ENCODE peak calls at places on chromosomes 4 and X, in nine cellular contexts. One of them, this sample, is unnamed.

GRCh38 chrX:3717742-3718420 is 4.4 kb upstream of the PRKX start:
- DNase-seq in GM23338: no peak
- DNase-seq in H1: no peak
- DNase-seq in neural progenitor cell: no peak
- DNase-seq in mammary epithelial cell: peak; percentile 92
- DNase-seq in endothelial cell of umbilical vein: no peak
- DNase-seq in GM23248: peak; percentile 12
- DNase-seq in PC-3: peak; percentile 12
- DNase-seq in hepatocyte: no peak
- DNase-seq in this sample: peak; percentile 30

GRCh38 chr4:80611366-80611765 is 275.8 kb downstream of the CFAP299 start:
- DNase-seq in GM23338: no peak
- DNase-seq in H1: no peak
- DNase-seq in neural progenitor cell: no peak
- DNase-seq in mammary epithelial cell: no peak
- DNase-seq in endothelial cell of umbilical vein: no peak
- DNase-seq in GM23248: no peak
- DNase-seq in PC-3: no peak
- DNase-seq in hepatocyte: peak; percentile 3
- DNase-seq in this sample: no peak

GRCh38 chr4:138707746-138708145 is 307.8 kb upstream of the NOCT start:
- DNase-seq in GM23338: no peak
- DNase-seq in H1: no peak
- DNase-seq in neural progenitor cell: no peak
- DNase-seq in mammary epithelial cell: no peak
- DNase-seq in endothelial cell of umbilical vein: no peak
- DNase-seq in GM23248: peak; percentile 72
- DNase-seq in PC-3: no peak
- DNase-seq in hepatocyte: no peak
- DNase-seq in this sample: no peak

GRCh38 chr4:8439914-8440490 is 521 bp downstream of the ACOX3 start:
- DNase-seq in GM23338: peak; percentile 14
- DNase-seq in H1: no peak
- DNase-seq in neural progenitor cell: peak; percentile 38
- DNase-seq in mammary epithelial cell: no peak
- DNase-seq in endothelial cell of umbilical vein: no peak
- DNase-seq in GM23248: no peak
- DNase-seq in PC-3: no peak
- DNase-seq in hepatocyte: no peak
- DNase-seq in this sample: no peak

GRCh38 chrX:94053575-94053974 is 379.6 kb downstream of the FAM133A start:
- DNase-seq in GM23338: no peak
- DNase-seq in H1: no peak
- DNase-seq in neural progenitor cell: no peak
- DNase-seq in mammary epithelial cell: peak; percentile 64
- DNase-seq in endothelial cell of umbilical vein: no peak
- DNase-seq in GM23248: no peak
- DNase-seq in PC-3: peak; percentile 45
- DNase-seq in hepatocyte: peak; percentile 48
- DNase-seq in this sample: no peak

GRCh38 chr4:86898562-86898961 is 6.3 kb upstream of the C4orf36 start:
- DNase-seq in GM23338: peak; percentile 48
- DNase-seq in H1: peak; percentile 13
- DNase-seq in neural progenitor cell: peak; percentile 32
- DNase-seq in mammary epithelial cell: no peak
- DNase-seq in endothelial cell of umbilical vein: peak; percentile 17
- DNase-seq in GM23248: no peak
- DNase-seq in PC-3: peak; percentile 25
- DNase-seq in hepatocyte: peak; percentile 30
- DNase-seq in this sample: no peak

GRCh38 chrX:100494974-100495373 is 84.9 kb upstream of the PCDH19 start:
- DNase-seq in GM23338: no peak
- DNase-seq in H1: no peak
- DNase-seq in neural progenitor cell: no peak
- DNase-seq in mammary epithelial cell: no peak
- DNase-seq in endothelial cell of umbilical vein: no peak
- DNase-seq in GM23248: no peak
- DNase-seq in PC-3: peak; percentile 56
- DNase-seq in hepatocyte: no peak
- DNase-seq in this sample: no peak

GRCh38 chr4:69831646-69832325 is 28.2 kb downstream of the SULT1E1 start:
- DNase-seq in GM23338: no peak
- DNase-seq in H1: no peak
- DNase-seq in neural progenitor cell: no peak
- DNase-seq in mammary epithelial cell: no peak
- DNase-seq in endothelial cell of umbilical vein: no peak
- DNase-seq in GM23248: no peak
- DNase-seq in PC-3: no peak
- DNase-seq in hepatocyte: peak; percentile 28
- DNase-seq in this sample: no peak

GRCh38 chrX:123976671-123977316 is 15.3 kb downstream of the STAG2 start:
- DNase-seq in GM23338: peak; percentile 17
- DNase-seq in H1: no peak
- DNase-seq in neural progenitor cell: no peak
- DNase-seq in mammary epithelial cell: peak; percentile 38
- DNase-seq in endothelial cell of umbilical vein: peak; percentile 57
- DNase-seq in GM23248: peak; percentile 55
- DNase-seq in PC-3: peak; percentile 69
- DNase-seq in hepatocyte: peak; percentile 5
- DNase-seq in this sample: peak; percentile 30

DNA sequence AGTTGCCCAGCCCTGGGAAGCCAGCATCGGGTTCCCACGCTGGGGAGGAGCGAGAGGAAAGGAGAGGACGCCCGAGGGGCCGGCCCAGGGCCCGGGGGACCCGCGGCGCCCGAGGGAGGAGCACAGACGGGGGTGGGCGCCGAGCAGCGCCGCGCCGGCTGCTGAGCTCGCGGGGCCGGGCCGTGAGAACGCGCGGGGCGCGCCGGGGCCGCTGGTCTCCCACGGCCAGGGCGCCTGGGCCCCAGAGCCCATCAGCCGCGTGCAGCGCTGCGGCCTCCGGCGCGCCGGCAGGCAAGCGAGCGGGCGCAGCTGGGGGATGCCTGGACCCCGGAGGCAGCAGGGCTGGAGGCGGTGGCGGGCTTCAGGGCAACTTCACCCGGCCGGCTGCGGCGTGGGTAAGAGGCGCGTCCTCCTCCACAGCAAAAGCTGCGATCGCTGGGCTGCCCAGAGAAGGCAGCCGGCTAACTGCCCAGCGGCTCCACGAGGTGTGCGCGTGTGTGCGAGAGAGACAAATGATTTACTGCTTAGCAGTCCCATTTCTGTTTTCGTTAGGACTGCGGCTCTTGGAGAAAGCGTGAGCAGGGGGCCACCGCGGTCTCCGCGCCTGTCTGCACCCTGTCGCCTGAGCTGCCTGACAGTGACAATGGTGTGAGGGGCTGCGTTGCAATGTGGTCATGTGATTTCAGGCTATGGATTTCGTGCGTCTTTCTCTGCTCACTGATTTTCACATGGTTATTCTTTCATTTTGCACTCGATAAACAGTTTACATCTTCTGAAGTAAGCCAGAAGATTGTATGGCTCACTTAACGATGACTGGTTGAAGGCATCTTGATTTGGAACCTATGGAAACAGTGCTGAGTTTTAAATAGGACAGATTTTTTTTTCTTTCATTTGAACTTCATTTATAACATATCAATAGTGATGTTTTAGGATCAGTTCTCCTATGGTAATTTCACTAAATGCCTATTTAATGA is 1.2 kb downstream of the GUCY1A1 start:
- DNase-seq in GM23338: peak; percentile 60
- DNase-seq in H1: no peak
- DNase-seq in neural progenitor cell: peak; percentile 70
- DNase-seq in mammary epithelial cell: peak; percentile 47
- DNase-seq in endothelial cell of umbilical vein: peak; percentile 66
- DNase-seq in GM23248: peak; percentile 45
- DNase-seq in PC-3: peak; percentile 45
- DNase-seq in hepatocyte: peak; percentile 60
- DNase-seq in this sample: peak; percentile 42
- TF ChIP-seq EZH2 in GM23338: peak; percentile 83
- TF ChIP-seq EZH2 in H1: peak; percentile 96
- TF ChIP-seq EZH2 in neural progenitor cell: peak; percentile 39
- TF ChIP-seq EZH2 in mammary epithelial cell: peak; percentile 83
- TF ChIP-seq EZH2 in endothelial cell of umbilical vein: no peak
- TF ChIP-seq EZH2 in GM23248: peak; percentile 52
- TF ChIP-seq EZH2 in PC-3: no peak
- TF ChIP-seq EZH2 in hepatocyte: no peak
- TF ChIP-seq EZH2 in this sample: no peak

DNA sequence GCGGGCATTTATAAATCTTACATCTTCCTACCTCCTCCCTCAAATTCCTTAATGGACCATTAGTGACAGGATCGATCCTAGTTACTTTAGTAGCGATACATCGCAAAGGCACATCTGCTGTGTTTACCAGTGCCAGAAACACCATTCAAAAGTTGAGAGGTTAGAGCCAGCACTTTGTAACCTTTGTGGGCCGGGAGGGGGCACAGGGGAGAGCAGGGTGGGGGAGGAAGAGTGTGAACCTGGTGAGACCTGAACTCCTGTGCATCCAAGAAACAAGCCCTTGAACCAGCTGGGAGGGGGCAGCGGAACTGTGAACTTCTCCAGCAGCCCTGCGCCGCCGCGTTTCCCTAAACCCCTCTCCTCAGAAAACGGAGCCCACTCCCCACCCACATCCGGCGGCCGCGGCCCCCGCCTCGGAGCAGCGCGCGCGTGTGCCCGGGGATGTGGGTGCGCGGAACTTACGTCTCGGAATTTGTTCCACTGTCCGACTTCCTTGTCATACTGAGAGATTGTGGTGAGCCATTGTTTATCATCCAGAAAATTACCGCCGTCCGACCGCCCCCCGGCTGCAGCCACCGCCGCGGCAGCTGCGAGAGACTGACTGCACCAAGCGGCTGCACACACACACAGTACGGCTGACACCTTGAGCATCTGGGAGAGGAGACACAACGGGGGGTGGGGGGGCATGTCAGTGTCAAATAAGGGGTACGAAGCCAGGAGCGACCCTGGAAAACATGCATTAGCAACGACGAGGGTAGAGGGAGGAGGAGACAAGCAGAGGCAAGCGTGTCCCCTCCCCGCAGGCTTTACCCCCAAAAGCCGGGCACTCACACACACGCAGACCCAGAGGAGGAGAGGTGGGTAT is 539 bp downstream of the SPOCK3 start:
- DNase-seq in GM23338: peak; percentile 41
- DNase-seq in H1: no peak
- DNase-seq in neural progenitor cell: peak; percentile 52
- DNase-seq in mammary epithelial cell: peak; percentile 10
- DNase-seq in endothelial cell of umbilical vein: peak; percentile 23
- DNase-seq in GM23248: peak; percentile 7
- DNase-seq in PC-3: peak; percentile 26
- DNase-seq in hepatocyte: peak; percentile 28
- DNase-seq in this sample: peak; percentile 3
- TF ChIP-seq EZH2 in GM23338: no peak
- TF ChIP-seq EZH2 in H1: peak; percentile 65
- TF ChIP-seq EZH2 in neural progenitor cell: no peak
- TF ChIP-seq EZH2 in mammary epithelial cell: no peak
- TF ChIP-seq EZH2 in endothelial cell of umbilical vein: peak; percentile 15
- TF ChIP-seq EZH2 in GM23248: peak; percentile 38
- TF ChIP-seq EZH2 in PC-3: no peak
- TF ChIP-seq EZH2 in hepatocyte: no peak
- TF ChIP-seq EZH2 in this sample: peak; percentile 50

GRCh38 chr4:1405249-1405635 is 1.0 kb downstream of the NKX1-1 start:
- DNase-seq in GM23338: no peak
- DNase-seq in H1: no peak
- DNase-seq in neural progenitor cell: no peak
- DNase-seq in mammary epithelial cell: no peak
- DNase-seq in endothelial cell of umbilical vein: no peak
- DNase-seq in GM23248: no peak
- DNase-seq in PC-3: no peak
- DNase-seq in hepatocyte: no peak
- DNase-seq in this sample: no peak
- TF ChIP-seq EZH2 in GM23338: peak; percentile 98
- TF ChIP-seq EZH2 in H1: peak; percentile 25
- TF ChIP-seq EZH2 in neural progenitor cell: peak; percentile 74
- TF ChIP-seq EZH2 in mammary epithelial cell: no peak
- TF ChIP-seq EZH2 in endothelial cell of umbilical vein: no peak
- TF ChIP-seq EZH2 in GM23248: peak; percentile 99
- TF ChIP-seq EZH2 in PC-3: no peak
- TF ChIP-seq EZH2 in hepatocyte: peak; percentile 15
- TF ChIP-seq EZH2 in this sample: no peak

GRCh38 chr4:1171306-1172227 is 816 bp downstream of the SPON2 start:
- DNase-seq in GM23338: peak; percentile 79
- DNase-seq in H1: no peak
- DNase-seq in neural progenitor cell: peak; percentile 70
- DNase-seq in mammary epithelial cell: no peak
- DNase-seq in endothelial cell of umbilical vein: no peak
- DNase-seq in GM23248: peak; percentile 43
- DNase-seq in PC-3: no peak
- DNase-seq in hepatocyte: no peak
- DNase-seq in this sample: no peak
- TF ChIP-seq EZH2 in GM23338: peak; percentile 64
- TF ChIP-seq EZH2 in H1: peak; percentile 90
- TF ChIP-seq EZH2 in neural progenitor cell: peak; percentile 99
- TF ChIP-seq EZH2 in mammary epithelial cell: peak; percentile 82
- TF ChIP-seq EZH2 in endothelial cell of umbilical vein: peak; percentile 96
- TF ChIP-seq EZH2 in GM23248: peak; percentile 91
- TF ChIP-seq EZH2 in PC-3: peak; percentile 26
- TF ChIP-seq EZH2 in hepatocyte: peak; percentile 77
- TF ChIP-seq EZH2 in this sample: no peak